ENCODE peak calls at places on chromosome 5, in four cellular contexts. M is NCI-H82, N is omental fat pad, L is GM23248. P is an unnamed sample.

GRCh38 chr5:88979244-88979643 is 96.3 kb upstream of the MEF2C start:
- DNase-seq in M (no peak), N (no peak), L (peak), P (no peak)

GRCh38 chr5:128774605-128775004 is 190.7 kb upstream of the SLC27A6 start:
- DNase-seq in M (no peak), N (no peak), L (no peak), P (no peak)

GRCh38 chr5:38845555-38846378 is at the start of gene OSMR:
- DNase-seq in M (no peak), N (peak), L (peak), P (peak)

GRCh38 chr5:139709587-139710369 is 61.6 kb downstream of the CXXC5 start:
- DNase-seq in M (no peak), N (no peak), L (no peak), P (no peak)

GRCh38 chr5:68505917-68506860 is 290.6 kb downstream of the PIK3R1 start:
- DNase-seq in M (peak), N (no peak), L (peak), P (no peak)

GRCh38 chr5:149471406-149472183 is 79.6 kb downstream of the CSNK1A1 start:
- DNase-seq in M (no peak), N (no peak), L (peak), P (no peak)

GRCh38 chr5:154606246-154606645 is 128.2 kb upstream of the HAND1 start:
- DNase-seq in M (no peak), N (no peak), L (no peak), P (no peak)

GRCh38 chr5:180072556-180072955 is 997 bp upstream of the RNF130 start:
- DNase-seq in M (no peak), N (no peak), L (no peak), P (peak)

GRCh38 chr5:149616727-149617284 is 35.5 kb downstream of the ARHGEF37 start:
- DNase-seq in M (no peak), N (no peak), L (no peak), P (no peak)

GRCh38 chr5:180018661-180019060 is 52.9 kb downstream of the RNF130 start:
- DNase-seq in M (no peak), N (no peak), L (peak), P (no peak)